ENCODE peak calls at places on chromosomes 7 and 10, in seven cellular contexts. C is heart right ventricle, T is AG10803, N is ovary, Q is endodermal cell, O is heart left ventricle, D is adrenal gland. B is an unnamed sample.

GRCh38 chr7:117283779-117284178 is 39.1 kb downstream of the WNT2 start:
- DNase-seq in D (no peak), C (no peak), T (no peak), Q (peak; percentile 40), N (no peak), O (no peak), B (no peak)

GRCh38 chr10:12700557-12700874 is 301.0 kb downstream of the CCDC3 start:
- DNase-seq in D (no peak), Q (no peak), O (no peak), T (no peak), N (no peak), C (no peak), B (no peak)

GRCh38 chr7:150968698-150969482 is 9.2 kb downstream of the KCNH2 start:
- DNase-seq in C (no peak), O (no peak), D (no peak), T (peak; percentile 25), N (no peak), Q (no peak), B (no peak)

GRCh38 chr10:87511526-87511925 is 6.8 kb downstream of the MINPP1 start:
- DNase-seq in C (no peak), D (no peak), Q (no peak), N (no peak), O (no peak), T (no peak), B (no peak)

GRCh38 chr10:82914655-82915136 is 1039.7 kb downstream of the NRG3 start:
- DNase-seq in T (no peak), O (no peak), Q (no peak), C (no peak), N (no peak), D (no peak), B (no peak)

GRCh38 chr7:7913506-7913905 is 55.1 kb upstream of the GLCCI1 start:
- DNase-seq in O (no peak), T (peak; percentile 11), N (no peak), Q (no peak), C (no peak), D (no peak), B (no peak)

GRCh38 chr10:101538481-101538880 is 49.6 kb downstream of the POLL start:
- DNase-seq in O (no peak), Q (no peak), T (no peak), C (no peak), D (no peak), N (no peak), B (no peak)

GRCh38 chr7:15947749-15948148 is 261.3 kb upstream of the MEOX2 start:
- DNase-seq in D (no peak), Q (no peak), C (no peak), N (no peak), O (no peak), T (peak; percentile 68), B (no peak)

GRCh38 chr10:103967433-103968142 is 648 bp downstream of the SLK start:
- DNase-seq in O (no peak), C (peak; percentile 10), T (peak; percentile 24), D (peak; percentile 24), Q (peak; percentile 59), N (no peak), B (no peak)

GRCh38 chr10:69213601-69214311 is 6.4 kb upstream of the HKDC1 start:
- DNase-seq in O (no peak), Q (no peak), T (no peak), C (no peak), D (no peak), N (no peak), B (no peak)

GRCh38 chr7:44383566-44383965 is 58.2 kb upstream of the CAMK2B start:
- DNase-seq in Q (peak; percentile 26), D (no peak), C (no peak), O (no peak), N (no peak), T (peak; percentile 66), B (peak; percentile 80)

GRCh38 chr7:69402696-69403095 is 195.6 kb upstream of the AUTS2 start:
- DNase-seq in N (no peak), D (no peak), Q (no peak), T (no peak), O (no peak), C (no peak), B (no peak)

GRCh38 chr10:49282879-49283321 is 16.1 kb upstream of the C10orf71 start:
- DNase-seq in D (no peak), T (no peak), N (no peak), Q (peak; percentile 40), O (peak; percentile 36), C (peak; percentile 36), B (peak; percentile 62)

GRCh38 chr10:100020883-100021248 is 11.1 kb upstream of the DNMBP start:
- DNase-seq in C (no peak), O (no peak), T (no peak), D (no peak), N (no peak), Q (no peak), B (no peak)

GRCh38 chr7:158944950-158945349 is 88.6 kb downstream of the DYNC2I1 start:
- DNase-seq in C (no peak), D (no peak), N (no peak), T (no peak), O (no peak), Q (no peak), B (no peak)

GRCh38 chr10:42801135-42801534 is 18.5 kb downstream of the BMS1 start:
- DNase-seq in Q (no peak), D (no peak), N (no peak), O (no peak), T (no peak), C (no peak), B (no peak)

GRCh38 chr10:49068209-49068608 is 47.1 kb downstream of the VSTM4 start:
- DNase-seq in C (no peak), Q (peak; percentile 35), T (no peak), N (peak; percentile 10), D (no peak), O (no peak), B (peak; percentile 66)

GRCh38 chr7:99369767-99370353 is 4.7 kb upstream of the ARPC1B start:
- DNase-seq in C (no peak), N (no peak), O (no peak), T (peak; percentile 47), Q (no peak), D (no peak), B (no peak)

GRCh38 chr10:78540355-78541076 is 506.9 kb downstream of the RPS24 start:
- DNase-seq in C (no peak), D (no peak), N (no peak), O (no peak), Q (no peak), T (no peak), B (no peak)

GRCh38 chr10:112981553-112981952 is 31.5 kb downstream of the TCF7L2 start:
- DNase-seq in T (no peak), O (no peak), C (no peak), D (no peak), Q (no peak), N (no peak), B (no peak)

GRCh38 chr10:129949411-129950335 is 14.4 kb downstream of the EBF3 start:
- DNase-seq in D (no peak), N (no peak), C (peak; percentile 89), Q (peak; percentile 82), T (peak; percentile 72), O (peak; percentile 88), B (no peak)

GRCh38 chr10:33315891-33316290 is 18.6 kb downstream of the NRP1 start:
- DNase-seq in T (no peak), C (no peak), O (no peak), D (no peak), Q (peak; percentile 61), N (no peak), B (no peak)

GRCh38 chr10:46514899-46515298 is 41.6 kb downstream of the GPRIN2 start:
- DNase-seq in N (no peak), Q (no peak), O (peak; percentile 6), T (no peak), D (no peak), C (no peak), B (peak; percentile 80)

DNA sequence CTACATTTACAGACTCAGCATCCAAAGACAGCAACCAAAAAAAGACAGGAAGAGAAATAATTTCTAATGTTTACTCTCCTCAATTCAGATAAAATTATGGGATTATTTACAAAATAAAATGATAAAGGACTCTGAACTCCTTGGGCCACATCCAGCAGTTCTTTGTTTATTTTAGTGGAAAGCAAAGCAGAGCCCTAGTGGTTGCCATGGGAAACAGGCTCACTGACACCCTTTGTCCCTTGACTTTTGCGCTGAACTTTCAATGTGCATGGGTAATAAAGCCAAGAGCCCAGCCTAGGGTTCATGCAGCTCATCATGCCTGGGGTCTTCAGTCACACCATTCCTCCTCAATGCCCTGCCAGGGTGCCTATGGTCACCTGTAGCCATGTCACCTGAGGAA is 442.6 kb upstream of the IGFBP3 start:
- DNase-seq in D (no peak), C (no peak), N (no peak), T (no peak), O (no peak), Q (no peak), B (no peak)
- TF ChIP-seq CTCF in D (no peak), C (no peak), N (no peak), T (no peak), O (no peak), Q (peak; percentile 58), B (no peak)

GRCh38 chr7:81013036-81013435 is 94.2 kb upstream of the SEMA3C start:
- DNase-seq in C (no peak), Q (no peak), D (no peak), T (peak; percentile 80), N (no peak), O (no peak), B (no peak)
- TF ChIP-seq CTCF in C (no peak), Q (no peak), D (no peak), T (no peak), N (no peak), O (no peak), B (no peak)

DNA sequence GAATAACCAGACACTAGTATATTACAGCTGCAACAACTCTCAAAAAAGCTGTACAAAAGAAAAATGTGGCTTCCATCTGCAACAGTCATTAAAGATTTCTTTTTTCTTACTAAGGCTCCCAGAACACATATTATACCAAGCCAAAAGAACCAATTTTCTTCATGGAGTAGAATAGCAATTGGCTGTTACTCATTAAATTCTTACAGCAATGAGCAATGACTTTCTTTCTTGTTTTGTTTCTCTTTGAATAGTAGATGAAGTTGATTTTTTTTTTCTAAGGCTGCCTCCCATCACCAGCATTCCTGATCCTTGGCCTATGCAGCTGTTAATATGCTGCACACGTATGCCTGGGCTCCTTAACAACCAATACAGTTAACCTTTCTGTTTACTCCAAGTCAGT is 36.6 kb upstream of the SPOCK2 start:
- DNase-seq in T (peak; percentile 81), D (no peak), O (no peak), Q (no peak), N (no peak), C (no peak), B (no peak)
- TF ChIP-seq CTCF in T (no peak), D (no peak), O (no peak), Q (no peak), N (no peak), C (no peak), B (no peak)

DNA sequence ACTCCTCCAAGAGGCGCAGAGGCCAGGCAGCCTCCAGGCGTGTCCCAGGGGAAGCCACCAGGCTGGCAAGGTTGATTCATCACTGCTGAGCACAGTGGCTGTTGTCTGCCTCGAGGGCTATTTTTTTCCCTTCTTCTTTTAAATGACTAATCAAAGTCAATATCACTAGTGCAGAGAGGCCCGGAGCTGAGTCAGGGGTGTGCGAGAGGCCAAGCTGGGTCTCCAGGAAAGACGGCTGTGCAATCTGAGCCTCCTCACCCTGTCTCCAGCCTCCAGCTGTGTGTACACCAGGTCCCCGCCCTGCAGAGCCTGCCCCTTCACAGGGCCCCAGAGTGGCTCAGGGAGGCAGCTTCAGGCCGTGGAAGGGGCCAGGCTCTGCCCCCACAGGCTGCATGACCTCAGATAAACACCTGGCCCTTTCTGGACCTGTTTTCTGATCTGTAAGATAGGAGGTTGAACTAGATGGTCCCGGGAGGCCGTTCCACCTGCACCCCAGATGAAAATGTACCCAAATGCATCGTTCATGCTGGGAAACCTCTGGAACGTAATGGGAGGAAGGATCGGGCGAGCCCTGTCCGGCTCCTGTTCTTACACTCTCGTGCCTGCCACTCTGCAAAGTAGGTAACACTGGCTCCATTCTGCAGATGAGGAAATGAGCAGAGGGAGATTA is 3.7 kb downstream of the STX1A start:
- DNase-seq in T (peak; percentile 89), O (no peak), C (no peak), Q (no peak), D (peak; percentile 62), N (no peak), B (peak; percentile 92)
- TF ChIP-seq CTCF in T (no peak), O (no peak), C (no peak), Q (no peak), D (no peak), N (no peak), B (no peak)